ENCODE peak calls at places on chromosomes 4 and X, in ten cellular contexts. I, L, B, V, S, N, O, T, M and P are unnamed samples.

GRCh38 chrX:86215260-86215659 is 67.0 kb downstream of the DACH2 start:
- DNase-seq in S (no peak), L (no peak), O (no peak), T (no peak), M (no peak), I (no peak), B (no peak), V (no peak), N (no peak), P (no peak)

GRCh38 chr4:148214529-148215166 is 227.6 kb downstream of the NR3C2 start:
- DNase-seq in I (peak), N (peak), B (no peak), V (peak), T (peak), O (no peak), S (peak), M (no peak), L (no peak), P (no peak)

GRCh38 chr4:76253511-76253910 is 2.0 kb downstream of the FAM47E start:
- DNase-seq in V (no peak), T (no peak), M (no peak), I (no peak), S (no peak), B (no peak), O (no peak), N (no peak), L (no peak), P (no peak)

GRCh38 chrX:10393241-10393640 is 227.1 kb downstream of the MID1 start:
- DNase-seq in N (no peak), I (no peak), L (no peak), V (no peak), B (no peak), M (no peak), T (no peak), S (no peak), O (no peak), P (no peak)

GRCh38 chr4:60948008-60948407 is 252.1 kb upstream of the ADGRL3 start:
- DNase-seq in N (peak), S (no peak), I (no peak), T (no peak), B (no peak), O (no peak), L (no peak), V (no peak), M (no peak), P (peak)

GRCh38 chrX:47174376-47174775 is 19.3 kb upstream of the UBA1 start:
- DNase-seq in T (no peak), M (no peak), B (no peak), V (no peak), I (no peak), N (no peak), S (no peak), O (no peak), L (no peak), P (no peak)

GRCh38 chrX:134738986-134739744 is 80.9 kb upstream of the PLAC1 start:
- DNase-seq in M (no peak), T (no peak), L (no peak), S (no peak), I (no peak), O (no peak), B (no peak), V (no peak), N (no peak), P (no peak)

GRCh38 chrX:70479197-70479969 is 34.7 kb downstream of the DLG3 start:
- DNase-seq in T (peak), M (no peak), S (no peak), L (no peak), N (peak), O (no peak), V (peak), I (no peak), B (no peak), P (peak)

GRCh38 chrX:54597728-54598127 is 67.7 kb downstream of the GNL3L start:
- DNase-seq in L (no peak), S (no peak), I (no peak), B (no peak), O (no peak), T (no peak), V (no peak), N (no peak), M (no peak), P (no peak)

GRCh38 chr4:149997881-149998421 is 80.3 kb upstream of the DCLK2 start:
- DNase-seq in V (no peak), B (no peak), L (no peak), T (peak), M (no peak), S (no peak), O (no peak), N (peak), I (no peak), P (peak)

GRCh38 chr4:88352062-88352461 is 26.6 kb upstream of the HERC6 start:
- DNase-seq in B (no peak), O (no peak), N (peak), I (no peak), T (peak), M (no peak), S (no peak), V (peak), L (no peak), P (peak)

GRCh38 chr4:39521253-39521908 is 5.9 kb downstream of the UGDH start:
- DNase-seq in N (peak), V (peak), L (no peak), O (no peak), B (no peak), I (no peak), M (no peak), S (no peak), T (no peak), P (no peak)

GRCh38 chr4:48191758-48192157 is 57.7 kb upstream of the TXK start:
- DNase-seq in S (no peak), V (no peak), O (no peak), T (no peak), L (no peak), N (no peak), B (no peak), M (no peak), I (no peak), P (no peak)

GRCh38 chr4:75042601-75043208 is 109.8 kb downstream of the PARM1 start:
- DNase-seq in T (no peak), V (no peak), M (no peak), B (no peak), S (no peak), O (no peak), I (no peak), L (no peak), N (no peak), P (no peak)

GRCh38 chr4:106898621-106899230 is 137.4 kb downstream of the DKK2 start:
- DNase-seq in I (no peak), O (peak), S (no peak), B (peak), N (peak), L (no peak), T (peak), M (peak), V (peak), P (peak)

GRCh38 chrX:130111220-130111934 is 1.1 kb upstream of the ELF4 start:
- DNase-seq in B (no peak), O (no peak), N (no peak), L (no peak), I (no peak), S (no peak), V (no peak), T (peak), M (peak), P (peak)

GRCh38 chrX:147174596-147174995 is 360.1 kb upstream of the CXorf51A start:
- DNase-seq in B (no peak), V (no peak), O (no peak), M (no peak), T (peak), I (no peak), L (no peak), S (no peak), N (no peak), P (no peak)

GRCh38 chrX:397575-397974 is 10.9 kb upstream of the PPP2R3B start:
- DNase-seq in V (peak), M (peak), B (no peak), L (no peak), T (no peak), N (peak), I (peak), S (no peak), O (peak), P (peak)

GRCh38 chr4:10546-10870 is 42.6 kb upstream of the ZNF595 start:
- DNase-seq in S (no peak), O (no peak), T (no peak), B (no peak), I (no peak), N (no peak), L (no peak), M (no peak), V (no peak), P (no peak)

GRCh38 chrX:130793966-130794365 is 109.0 kb downstream of the ENOX2 start:
- DNase-seq in S (no peak), L (no peak), M (no peak), T (peak), O (no peak), N (no peak), B (no peak), I (no peak), V (no peak), P (no peak)

GRCh38 chr4:182126096-182126495 is 117.1 kb upstream of the TENM3 start:
- DNase-seq in V (no peak), I (no peak), L (no peak), N (peak), O (no peak), M (no peak), B (no peak), S (no peak), T (no peak), P (no peak)

GRCh38 chr4:6893449-6894085 is 16.1 kb upstream of the TBC1D14 start:
- DNase-seq in M (no peak), O (no peak), B (no peak), L (no peak), S (no peak), I (no peak), V (peak), T (peak), N (peak), P (peak)